ENCODE peak calls at places on chromosomes 3 and 15, in four cellular contexts. N, T, F and Q are unnamed samples.

GRCh38 chr15:57411945-57412768 is 35.9 kb downstream of the CGNL1 start:
- DNase-seq in N (peak), T (no peak), F (peak), Q (no peak)

GRCh38 chr3:104556372-104557078 is 810.2 kb upstream of the ALCAM start:
- DNase-seq in N (no peak), T (no peak), F (no peak), Q (no peak)

GRCh38 chr15:73375755-73376305 is 7.1 kb upstream of the HCN4 start:
- DNase-seq in N (peak), T (no peak), F (peak), Q (no peak)

GRCh38 chr3:127423856-127424765 is 136.3 kb upstream of the PRR20G start:
- DNase-seq in N (peak), T (no peak), F (no peak), Q (no peak)

GRCh38 chr3:161890147-161890625 is 393.6 kb downstream of the OTOL1 start:
- DNase-seq in N (peak), T (no peak), F (no peak), Q (peak)

GRCh38 chr15:43440721-43441281 is 52.2 kb downstream of the TP53BP1 start:
- DNase-seq in N (peak), T (no peak), F (peak), Q (no peak)

GRCh38 chr3:16150285-16150684 is 24.2 kb upstream of the GALNT15 start:
- DNase-seq in N (no peak), T (no peak), F (no peak), Q (no peak)

GRCh38 chr3:117439812-117440211 is 730.2 kb downstream of the TUSC7 start:
- DNase-seq in N (no peak), T (peak), F (peak), Q (no peak)

GRCh38 chr15:67899596-67900283 is 59.9 kb upstream of the RNU6-1 start:
- DNase-seq in N (no peak), T (no peak), F (no peak), Q (no peak)

GRCh38 chr3:171328419-171329082 is 131.7 kb downstream of the TNIK start:
- DNase-seq in N (no peak), T (peak), F (no peak), Q (no peak)

GRCh38 chr3:61650276-61650675 is 88.9 kb downstream of the PTPRG start:
- DNase-seq in N (no peak), T (no peak), F (no peak), Q (no peak)